ENCODE peak calls at places on chromosomes 4 and X, in four cellular contexts. One of them, this sample, is unnamed.

GRCh38 chrX:113512700-113513395 is 672.2 kb upstream of the AMOT start:
- DNase-seq in stimulated activated naive CD8-positive, alpha-beta T cell treated with anti-CD3 and anti-CD28 coated beads, Interleukin-15, Interleukin-2, amounts not matched to agents 100 U/mL and 50 U/mL, for 24 hours: no peak
- DNase-seq in endothelial cell: no peak
- DNase-seq in AG09309: no peak
- DNase-seq in this sample: no peak

GRCh38 chr4:53905935-53906377 is 158.4 kb downstream of the CHIC2 start:
- DNase-seq in stimulated activated naive CD8-positive, alpha-beta T cell treated with anti-CD3 and anti-CD28 coated beads, Interleukin-15, Interleukin-2, amounts not matched to agents 100 U/mL and 50 U/mL, for 24 hours: no peak
- DNase-seq in AG09309: no peak
- DNase-seq in endothelial cell: no peak
- DNase-seq in this sample: peak

GRCh38 chrX:71222929-71223328 is at the start of gene GJB1:
- DNase-seq in endothelial cell: no peak
- DNase-seq in stimulated activated naive CD8-positive, alpha-beta T cell treated with anti-CD3 and anti-CD28 coated beads, Interleukin-15, Interleukin-2, amounts not matched to agents 100 U/mL and 50 U/mL, for 24 hours: no peak
- DNase-seq in AG09309: no peak
- DNase-seq in this sample: no peak

GRCh38 chr4:5845035-5845905 is 47.6 kb downstream of the CRMP1 start:
- DNase-seq in AG09309: no peak
- DNase-seq in stimulated activated naive CD8-positive, alpha-beta T cell treated with anti-CD3 and anti-CD28 coated beads, Interleukin-15, Interleukin-2, amounts not matched to agents 100 U/mL and 50 U/mL, for 24 hours: no peak
- DNase-seq in endothelial cell: no peak
- DNase-seq in this sample: no peak

GRCh38 chr4:121243476-121243875 is 79.4 kb upstream of the TNIP3 start:
- DNase-seq in AG09309: no peak
- DNase-seq in endothelial cell: no peak
- DNase-seq in stimulated activated naive CD8-positive, alpha-beta T cell treated with anti-CD3 and anti-CD28 coated beads, Interleukin-15, Interleukin-2, amounts not matched to agents 100 U/mL and 50 U/mL, for 24 hours: no peak
- DNase-seq in this sample: no peak

GRCh38 chr4:125306112-125306511 is 8.6 kb upstream of the FAT4 start:
- DNase-seq in endothelial cell: no peak
- DNase-seq in AG09309: no peak
- DNase-seq in stimulated activated naive CD8-positive, alpha-beta T cell treated with anti-CD3 and anti-CD28 coated beads, Interleukin-15, Interleukin-2, amounts not matched to agents 100 U/mL and 50 U/mL, for 24 hours: no peak
- DNase-seq in this sample: no peak

GRCh38 chrX:137431693-137432488 is 134.0 kb upstream of the ZIC3 start:
- DNase-seq in endothelial cell: no peak
- DNase-seq in stimulated activated naive CD8-positive, alpha-beta T cell treated with anti-CD3 and anti-CD28 coated beads, Interleukin-15, Interleukin-2, amounts not matched to agents 100 U/mL and 50 U/mL, for 24 hours: no peak
- DNase-seq in AG09309: no peak
- DNase-seq in this sample: no peak

GRCh38 chr4:16116493-16116990 is 32.7 kb upstream of the PROM1 start:
- DNase-seq in AG09309: no peak
- DNase-seq in stimulated activated naive CD8-positive, alpha-beta T cell treated with anti-CD3 and anti-CD28 coated beads, Interleukin-15, Interleukin-2, amounts not matched to agents 100 U/mL and 50 U/mL, for 24 hours: no peak
- DNase-seq in endothelial cell: no peak
- DNase-seq in this sample: no peak

GRCh38 chrX:85590638-85591037 is 211.2 kb upstream of the POF1B start:
- DNase-seq in stimulated activated naive CD8-positive, alpha-beta T cell treated with anti-CD3 and anti-CD28 coated beads, Interleukin-15, Interleukin-2, amounts not matched to agents 100 U/mL and 50 U/mL, for 24 hours: no peak
- DNase-seq in endothelial cell: no peak
- DNase-seq in AG09309: no peak
- DNase-seq in this sample: no peak

GRCh38 chr4:152398060-152398459 is 137.8 kb downstream of the FBXW7 start:
- DNase-seq in stimulated activated naive CD8-positive, alpha-beta T cell treated with anti-CD3 and anti-CD28 coated beads, Interleukin-15, Interleukin-2, amounts not matched to agents 100 U/mL and 50 U/mL, for 24 hours: no peak
- DNase-seq in AG09309: no peak
- DNase-seq in endothelial cell: no peak
- DNase-seq in this sample: no peak

GRCh38 chr4:24473309-24473721 is 111.0 kb downstream of the DHX15 start:
- DNase-seq in stimulated activated naive CD8-positive, alpha-beta T cell treated with anti-CD3 and anti-CD28 coated beads, Interleukin-15, Interleukin-2, amounts not matched to agents 100 U/mL and 50 U/mL, for 24 hours: no peak
- DNase-seq in endothelial cell: no peak
- DNase-seq in AG09309: no peak
- DNase-seq in this sample: peak

GRCh38 chr4:146959692-146960091 is 14.0 kb upstream of the TTC29 start:
- DNase-seq in endothelial cell: no peak
- DNase-seq in AG09309: no peak
- DNase-seq in stimulated activated naive CD8-positive, alpha-beta T cell treated with anti-CD3 and anti-CD28 coated beads, Interleukin-15, Interleukin-2, amounts not matched to agents 100 U/mL and 50 U/mL, for 24 hours: no peak
- DNase-seq in this sample: no peak

GRCh38 chr4:8687083-8687482 is 94.5 kb downstream of the CPZ start:
- DNase-seq in AG09309: no peak
- DNase-seq in endothelial cell: no peak
- DNase-seq in stimulated activated naive CD8-positive, alpha-beta T cell treated with anti-CD3 and anti-CD28 coated beads, Interleukin-15, Interleukin-2, amounts not matched to agents 100 U/mL and 50 U/mL, for 24 hours: no peak
- DNase-seq in this sample: no peak

GRCh38 chr4:184802203-184803015 is 23.4 kb downstream of the ACSL1 start:
- DNase-seq in stimulated activated naive CD8-positive, alpha-beta T cell treated with anti-CD3 and anti-CD28 coated beads, Interleukin-15, Interleukin-2, amounts not matched to agents 100 U/mL and 50 U/mL, for 24 hours: no peak
- DNase-seq in AG09309: no peak
- DNase-seq in endothelial cell: no peak
- DNase-seq in this sample: no peak

GRCh38 chr4:42442601-42443000 is 45.3 kb downstream of the SHISA3 start:
- DNase-seq in AG09309: no peak
- DNase-seq in stimulated activated naive CD8-positive, alpha-beta T cell treated with anti-CD3 and anti-CD28 coated beads, Interleukin-15, Interleukin-2, amounts not matched to agents 100 U/mL and 50 U/mL, for 24 hours: no peak
- DNase-seq in endothelial cell: no peak
- DNase-seq in this sample: no peak

GRCh38 chr4:53592686-53593641 is 1.7 kb upstream of the LNX1 start:
- DNase-seq in endothelial cell: peak
- DNase-seq in stimulated activated naive CD8-positive, alpha-beta T cell treated with anti-CD3 and anti-CD28 coated beads, Interleukin-15, Interleukin-2, amounts not matched to agents 100 U/mL and 50 U/mL, for 24 hours: no peak
- DNase-seq in AG09309: no peak
- DNase-seq in this sample: no peak

GRCh38 chr4:102809691-102810090 is 17.7 kb downstream of the UBE2D3 start:
- DNase-seq in AG09309: no peak
- DNase-seq in endothelial cell: no peak
- DNase-seq in stimulated activated naive CD8-positive, alpha-beta T cell treated with anti-CD3 and anti-CD28 coated beads, Interleukin-15, Interleukin-2, amounts not matched to agents 100 U/mL and 50 U/mL, for 24 hours: no peak
- DNase-seq in this sample: no peak

GRCh38 chr4:99863-100262 is 24.4 kb upstream of the ZNF718 start:
- DNase-seq in stimulated activated naive CD8-positive, alpha-beta T cell treated with anti-CD3 and anti-CD28 coated beads, Interleukin-15, Interleukin-2, amounts not matched to agents 100 U/mL and 50 U/mL, for 24 hours: no peak
- DNase-seq in AG09309: no peak
- DNase-seq in endothelial cell: no peak
- DNase-seq in this sample: no peak

GRCh38 chrX:126985960-126986359 is 166.4 kb downstream of the PRR32 start:
- DNase-seq in endothelial cell: no peak
- DNase-seq in stimulated activated naive CD8-positive, alpha-beta T cell treated with anti-CD3 and anti-CD28 coated beads, Interleukin-15, Interleukin-2, amounts not matched to agents 100 U/mL and 50 U/mL, for 24 hours: no peak
- DNase-seq in AG09309: no peak
- DNase-seq in this sample: no peak

GRCh38 chrX:148381603-148382002 is 118.8 kb upstream of the AFF2 start:
- DNase-seq in endothelial cell: no peak
- DNase-seq in stimulated activated naive CD8-positive, alpha-beta T cell treated with anti-CD3 and anti-CD28 coated beads, Interleukin-15, Interleukin-2, amounts not matched to agents 100 U/mL and 50 U/mL, for 24 hours: no peak
- DNase-seq in AG09309: no peak
- DNase-seq in this sample: no peak

This sample was measured in neuronal stem cell.